ENCODE peak calls at places on chromosomes 16 and 17, in nine cellular contexts. One of them, this sample, is unnamed.

GRCh38 chr17:42163113-42163512 is 8.3 kb upstream of the RAB5C start:
- DNase-seq in activated naive CD8-positive, alpha-beta T cell treated with anti-CD3 and anti-CD28 coated beads for 36 hours: peak
- DNase-seq in NCI-H1105 treated with DMSO at 0.1 percent for 48 hours: no peak
- DNase-seq in NCI-H345: no peak
- DNase-seq in activated CD8-positive, alpha-beta T cell treated with anti-CD3 and anti-CD28 coated beads for 36 hours: peak
- DNase-seq in AG10803: no peak
- DNase-seq in dorsolateral prefrontal cortex: no peak
- DNase-seq in neural progenitor cell: peak
- DNase-seq in caudate nucleus: no peak
- DNase-seq in this sample: no peak

GRCh38 chr16:57830890-57831484 is 28.7 kb upstream of the KIFC3 start:
- DNase-seq in activated naive CD8-positive, alpha-beta T cell treated with anti-CD3 and anti-CD28 coated beads for 36 hours: no peak
- DNase-seq in NCI-H1105 treated with DMSO at 0.1 percent for 48 hours: no peak
- DNase-seq in NCI-H345: peak
- DNase-seq in activated CD8-positive, alpha-beta T cell treated with anti-CD3 and anti-CD28 coated beads for 36 hours: no peak
- DNase-seq in AG10803: no peak
- DNase-seq in dorsolateral prefrontal cortex: no peak
- DNase-seq in neural progenitor cell: no peak
- DNase-seq in caudate nucleus: no peak
- DNase-seq in this sample: no peak

GRCh38 chr17:40598021-40598927 is 33.0 kb upstream of the CCR7 start:
- DNase-seq in activated naive CD8-positive, alpha-beta T cell treated with anti-CD3 and anti-CD28 coated beads for 36 hours: peak
- DNase-seq in NCI-H1105 treated with DMSO at 0.1 percent for 48 hours: no peak
- DNase-seq in NCI-H345: no peak
- DNase-seq in activated CD8-positive, alpha-beta T cell treated with anti-CD3 and anti-CD28 coated beads for 36 hours: peak
- DNase-seq in AG10803: no peak
- DNase-seq in dorsolateral prefrontal cortex: no peak
- DNase-seq in neural progenitor cell: no peak
- DNase-seq in caudate nucleus: no peak
- DNase-seq in this sample: no peak

GRCh38 chr16:47888142-47888541 is 267.7 kb downstream of the ABCC12 start:
- DNase-seq in activated naive CD8-positive, alpha-beta T cell treated with anti-CD3 and anti-CD28 coated beads for 36 hours: no peak
- DNase-seq in NCI-H1105 treated with DMSO at 0.1 percent for 48 hours: no peak
- DNase-seq in NCI-H345: no peak
- DNase-seq in activated CD8-positive, alpha-beta T cell treated with anti-CD3 and anti-CD28 coated beads for 36 hours: no peak
- DNase-seq in AG10803: peak
- DNase-seq in dorsolateral prefrontal cortex: no peak
- DNase-seq in neural progenitor cell: peak
- DNase-seq in caudate nucleus: no peak
- DNase-seq in this sample: no peak

GRCh38 chr16:53892155-53892554 is 188.2 kb downstream of the FTO start:
- DNase-seq in activated naive CD8-positive, alpha-beta T cell treated with anti-CD3 and anti-CD28 coated beads for 36 hours: peak
- DNase-seq in NCI-H1105 treated with DMSO at 0.1 percent for 48 hours: peak
- DNase-seq in NCI-H345: peak
- DNase-seq in activated CD8-positive, alpha-beta T cell treated with anti-CD3 and anti-CD28 coated beads for 36 hours: peak
- DNase-seq in AG10803: peak
- DNase-seq in dorsolateral prefrontal cortex: no peak
- DNase-seq in neural progenitor cell: peak
- DNase-seq in caudate nucleus: peak
- DNase-seq in this sample: no peak

GRCh38 chr17:8187517-8188407 is 2.2 kb downstream of the BORCS6 start:
- DNase-seq in activated naive CD8-positive, alpha-beta T cell treated with anti-CD3 and anti-CD28 coated beads for 36 hours: peak
- DNase-seq in NCI-H1105 treated with DMSO at 0.1 percent for 48 hours: peak
- DNase-seq in NCI-H345: peak
- DNase-seq in activated CD8-positive, alpha-beta T cell treated with anti-CD3 and anti-CD28 coated beads for 36 hours: peak
- DNase-seq in AG10803: peak
- DNase-seq in dorsolateral prefrontal cortex: peak
- DNase-seq in neural progenitor cell: peak
- DNase-seq in caudate nucleus: peak
- DNase-seq in this sample: peak

GRCh38 chr17:2094891-2095535 is 40.1 kb downstream of the HIC1 start:
- DNase-seq in activated naive CD8-positive, alpha-beta T cell treated with anti-CD3 and anti-CD28 coated beads for 36 hours: no peak
- DNase-seq in NCI-H1105 treated with DMSO at 0.1 percent for 48 hours: peak
- DNase-seq in NCI-H345: no peak
- DNase-seq in activated CD8-positive, alpha-beta T cell treated with anti-CD3 and anti-CD28 coated beads for 36 hours: no peak
- DNase-seq in AG10803: peak
- DNase-seq in dorsolateral prefrontal cortex: peak
- DNase-seq in neural progenitor cell: peak
- DNase-seq in caudate nucleus: peak
- DNase-seq in this sample: no peak

GRCh38 chr17:924711-925480 is 54.7 kb downstream of the NXN start:
- DNase-seq in activated naive CD8-positive, alpha-beta T cell treated with anti-CD3 and anti-CD28 coated beads for 36 hours: no peak
- DNase-seq in NCI-H1105 treated with DMSO at 0.1 percent for 48 hours: no peak
- DNase-seq in NCI-H345: no peak
- DNase-seq in activated CD8-positive, alpha-beta T cell treated with anti-CD3 and anti-CD28 coated beads for 36 hours: no peak
- DNase-seq in AG10803: no peak
- DNase-seq in dorsolateral prefrontal cortex: no peak
- DNase-seq in neural progenitor cell: no peak
- DNase-seq in caudate nucleus: no peak
- DNase-seq in this sample: no peak

GRCh38 chr16:68265078-68265925 is 976 bp downstream of the SLC7A6 start:
- DNase-seq in activated naive CD8-positive, alpha-beta T cell treated with anti-CD3 and anti-CD28 coated beads for 36 hours: peak
- DNase-seq in NCI-H1105 treated with DMSO at 0.1 percent for 48 hours: no peak
- DNase-seq in NCI-H345: no peak
- DNase-seq in activated CD8-positive, alpha-beta T cell treated with anti-CD3 and anti-CD28 coated beads for 36 hours: peak
- DNase-seq in AG10803: peak
- DNase-seq in dorsolateral prefrontal cortex: no peak
- DNase-seq in neural progenitor cell: peak
- DNase-seq in caudate nucleus: no peak
- DNase-seq in this sample: peak

GRCh38 chr16:89122322-89122831 is 28.7 kb downstream of the ACSF3 start:
- DNase-seq in activated naive CD8-positive, alpha-beta T cell treated with anti-CD3 and anti-CD28 coated beads for 36 hours: peak
- DNase-seq in NCI-H1105 treated with DMSO at 0.1 percent for 48 hours: peak
- DNase-seq in NCI-H345: peak
- DNase-seq in activated CD8-positive, alpha-beta T cell treated with anti-CD3 and anti-CD28 coated beads for 36 hours: peak
- DNase-seq in AG10803: no peak
- DNase-seq in dorsolateral prefrontal cortex: peak
- DNase-seq in neural progenitor cell: no peak
- DNase-seq in caudate nucleus: peak
- DNase-seq in this sample: peak

GRCh38 chr17:35898283-35899070 is 18.3 kb upstream of the CCL5 start:
- DNase-seq in activated naive CD8-positive, alpha-beta T cell treated with anti-CD3 and anti-CD28 coated beads for 36 hours: peak
- DNase-seq in NCI-H1105 treated with DMSO at 0.1 percent for 48 hours: peak
- DNase-seq in NCI-H345: peak
- DNase-seq in activated CD8-positive, alpha-beta T cell treated with anti-CD3 and anti-CD28 coated beads for 36 hours: peak
- DNase-seq in AG10803: no peak
- DNase-seq in dorsolateral prefrontal cortex: no peak
- DNase-seq in neural progenitor cell: no peak
- DNase-seq in caudate nucleus: no peak
- DNase-seq in this sample: peak

GRCh38 chr17:8921147-8921546 is 44.4 kb downstream of the PIK3R5 start:
- DNase-seq in activated naive CD8-positive, alpha-beta T cell treated with anti-CD3 and anti-CD28 coated beads for 36 hours: no peak
- DNase-seq in NCI-H1105 treated with DMSO at 0.1 percent for 48 hours: no peak
- DNase-seq in NCI-H345: no peak
- DNase-seq in activated CD8-positive, alpha-beta T cell treated with anti-CD3 and anti-CD28 coated beads for 36 hours: no peak
- DNase-seq in AG10803: no peak
- DNase-seq in dorsolateral prefrontal cortex: no peak
- DNase-seq in neural progenitor cell: no peak
- DNase-seq in caudate nucleus: no peak
- DNase-seq in this sample: no peak

GRCh38 chr17:68794636-68795503 is 160.3 kb downstream of the ABCA8 start:
- DNase-seq in activated naive CD8-positive, alpha-beta T cell treated with anti-CD3 and anti-CD28 coated beads for 36 hours: no peak
- DNase-seq in NCI-H1105 treated with DMSO at 0.1 percent for 48 hours: no peak
- DNase-seq in NCI-H345: no peak
- DNase-seq in activated CD8-positive, alpha-beta T cell treated with anti-CD3 and anti-CD28 coated beads for 36 hours: no peak
- DNase-seq in AG10803: peak
- DNase-seq in dorsolateral prefrontal cortex: peak
- DNase-seq in neural progenitor cell: no peak
- DNase-seq in caudate nucleus: peak
- DNase-seq in this sample: no peak

GRCh38 chr16:17334096-17334495 is 136.7 kb downstream of the XYLT1 start:
- DNase-seq in activated naive CD8-positive, alpha-beta T cell treated with anti-CD3 and anti-CD28 coated beads for 36 hours: no peak
- DNase-seq in NCI-H1105 treated with DMSO at 0.1 percent for 48 hours: no peak
- DNase-seq in NCI-H345: no peak
- DNase-seq in activated CD8-positive, alpha-beta T cell treated with anti-CD3 and anti-CD28 coated beads for 36 hours: no peak
- DNase-seq in AG10803: peak
- DNase-seq in dorsolateral prefrontal cortex: no peak
- DNase-seq in neural progenitor cell: no peak
- DNase-seq in caudate nucleus: no peak
- DNase-seq in this sample: no peak

GRCh38 chr17:37177234-37177633 is 198.6 kb upstream of the C17orf78 start:
- DNase-seq in activated naive CD8-positive, alpha-beta T cell treated with anti-CD3 and anti-CD28 coated beads for 36 hours: no peak
- DNase-seq in NCI-H1105 treated with DMSO at 0.1 percent for 48 hours: peak
- DNase-seq in NCI-H345: peak
- DNase-seq in activated CD8-positive, alpha-beta T cell treated with anti-CD3 and anti-CD28 coated beads for 36 hours: no peak
- DNase-seq in AG10803: no peak
- DNase-seq in dorsolateral prefrontal cortex: no peak
- DNase-seq in neural progenitor cell: no peak
- DNase-seq in caudate nucleus: peak
- DNase-seq in this sample: peak

GRCh38 chr16:48126801-48127644 is 28.8 kb downstream of the ABCC12 start:
- DNase-seq in activated naive CD8-positive, alpha-beta T cell treated with anti-CD3 and anti-CD28 coated beads for 36 hours: no peak
- DNase-seq in NCI-H1105 treated with DMSO at 0.1 percent for 48 hours: peak
- DNase-seq in NCI-H345: peak
- DNase-seq in activated CD8-positive, alpha-beta T cell treated with anti-CD3 and anti-CD28 coated beads for 36 hours: no peak
- DNase-seq in AG10803: peak
- DNase-seq in dorsolateral prefrontal cortex: no peak
- DNase-seq in neural progenitor cell: no peak
- DNase-seq in caudate nucleus: peak
- DNase-seq in this sample: peak

GRCh38 chr16:84550096-84550495 is 45.6 kb upstream of the MEAK7 start:
- DNase-seq in activated naive CD8-positive, alpha-beta T cell treated with anti-CD3 and anti-CD28 coated beads for 36 hours: no peak
- DNase-seq in NCI-H1105 treated with DMSO at 0.1 percent for 48 hours: no peak
- DNase-seq in NCI-H345: no peak
- DNase-seq in activated CD8-positive, alpha-beta T cell treated with anti-CD3 and anti-CD28 coated beads for 36 hours: no peak
- DNase-seq in AG10803: no peak
- DNase-seq in dorsolateral prefrontal cortex: no peak
- DNase-seq in neural progenitor cell: no peak
- DNase-seq in caudate nucleus: no peak
- DNase-seq in this sample: no peak

GRCh38 chr17:75845933-75846700 is 1.9 kb upstream of the UNC13D start:
- DNase-seq in activated naive CD8-positive, alpha-beta T cell treated with anti-CD3 and anti-CD28 coated beads for 36 hours: no peak
- DNase-seq in NCI-H1105 treated with DMSO at 0.1 percent for 48 hours: no peak
- DNase-seq in NCI-H345: no peak
- DNase-seq in activated CD8-positive, alpha-beta T cell treated with anti-CD3 and anti-CD28 coated beads for 36 hours: no peak
- DNase-seq in AG10803: no peak
- DNase-seq in dorsolateral prefrontal cortex: no peak
- DNase-seq in neural progenitor cell: no peak
- DNase-seq in caudate nucleus: no peak
- DNase-seq in this sample: no peak

GRCh38 chr17:653724-654123 is 60.9 kb downstream of the VPS53 start:
- DNase-seq in activated naive CD8-positive, alpha-beta T cell treated with anti-CD3 and anti-CD28 coated beads for 36 hours: no peak
- DNase-seq in NCI-H1105 treated with DMSO at 0.1 percent for 48 hours: no peak
- DNase-seq in NCI-H345: no peak
- DNase-seq in activated CD8-positive, alpha-beta T cell treated with anti-CD3 and anti-CD28 coated beads for 36 hours: no peak
- DNase-seq in AG10803: no peak
- DNase-seq in dorsolateral prefrontal cortex: peak
- DNase-seq in neural progenitor cell: peak
- DNase-seq in caudate nucleus: no peak
- DNase-seq in this sample: no peak

This sample was measured in DMS153.